ENCODE peak calls at places on chromosomes 4 and X, in four cellular contexts. W is uterus, E is sigmoid colon, X is heart left ventricle. D is an unnamed sample. For H3K27me3, the result is how much of the 10 kb centered on the place peaks cover.

GRCh38 chr4:114729339-114729738 is 130.7 kb downstream of the UGT8 start:
- DNase-seq in W (no peak), E (no peak), X (no peak), D (no peak)

GRCh38 chr4:1232661-1233621 is 16.0 kb downstream of the CTBP1 start:
- DNase-seq in E (peak), X (peak), W (no peak), D (no peak)

GRCh38 chr4:36026348-36026747 is 218.0 kb downstream of the ARAP2 start:
- DNase-seq in E (no peak), W (no peak), X (no peak), D (no peak)

GRCh38 chrX:51860679-51861078 is 32.7 kb upstream of the MAGED1 start:
- DNase-seq in W (peak), E (no peak), X (no peak), D (no peak)

GRCh38 chr4:52848255-52848654 is 13.9 kb upstream of the RASL11B start:
- DNase-seq in W (no peak), X (no peak), E (no peak), D (no peak)

GRCh38 chrX:112760697-112761096 is 79.9 kb downstream of the AMOT start:
- DNase-seq in X (no peak), W (no peak), E (no peak), D (no peak)

GRCh38 chrX:120365320-120365719 is 3.4 kb downstream of the ATP1B4 start:
- DNase-seq in E (no peak), X (peak), W (no peak), D (no peak)

GRCh38 chr4:189121336-189121735 is 819.3 kb upstream of the FRG1 start:
- DNase-seq in X (no peak), W (no peak), E (no peak), D (no peak)

GRCh38 chr4:79820427-79820826 is 252.6 kb downstream of the ANTXR2 start:
- DNase-seq in E (no peak), X (no peak), W (no peak), D (no peak)

GRCh38 chr4:21451032-21451431 is 497.5 kb downstream of the KCNIP4 start:
- DNase-seq in W (no peak), E (no peak), X (no peak), D (no peak)

GRCh38 chr4:147891476-147892115 is 159.7 kb downstream of the ARHGAP10 start:
- DNase-seq in X (no peak), W (no peak), E (no peak), D (no peak)

GRCh38 chrX:57227691-57228090 is 58.8 kb upstream of the FAAH2 start:
- DNase-seq in E (no peak), X (no peak), W (no peak), D (no peak)

GRCh38 chrX:40157228-40158035 is 59.7 kb upstream of the BCOR start:
- DNase-seq in E (no peak), W (no peak), X (no peak), D (no peak)

GRCh38 chr4:163372035-163372434 is 28.3 kb downstream of the NPY5R start:
- DNase-seq in W (no peak), E (no peak), X (no peak), D (no peak)

GRCh38 chr4:5964030-5964429 is 54.2 kb downstream of the C4orf50 start:
- DNase-seq in X (no peak), W (no peak), E (no peak), D (no peak)

GRCh38 chr4:26441110-26441509 is 49.2 kb downstream of the CCKAR start:
- DNase-seq in X (no peak), W (peak), E (no peak), D (no peak)

GRCh38 chr4:15920723-15921591 is 17.6 kb downstream of the FGFBP1 start:
- DNase-seq in W (peak), X (no peak), E (no peak), D (peak)

GRCh38 chr4:110480741-110481271 is 4.9 kb downstream of the ENPEP start:
- DNase-seq in E (no peak), X (no peak), W (no peak), D (no peak)

GRCh38 chrX:18252644-18253359 is 32.1 kb upstream of the BEND2 start:
- DNase-seq in X (no peak), W (no peak), E (no peak), D (no peak)

GRCh38 chrX:48509245-48509590 is 426 bp downstream of the PORCN start:
- DNase-seq in E (no peak), W (no peak), X (no peak), D (no peak)

GRCh38 chrX:103404225-103405008 is 28.1 kb downstream of the BEX3 start:
- DNase-seq in E (peak), W (peak), X (peak), D (peak)

GRCh38 chrX:138711399-138712347 is at the start of gene FGF13:
- DNase-seq in X (peak), E (peak), W (peak), D (peak)

GRCh38 chrX:94204524-94204923 is 530.5 kb downstream of the FAM133A start:
- DNase-seq in X (no peak), E (no peak), W (no peak), D (no peak)

GRCh38 chr4:121740796-121741409 is 24.1 kb downstream of the SMIM43 start:
- DNase-seq in E (no peak), W (no peak), X (no peak), D (no peak)

GRCh38 chrX:55778322-55778721 is 60.8 kb downstream of the RRAGB start:
- DNase-seq in X (no peak), E (no peak), W (no peak), D (no peak)

GRCh38 chr4:169051331-169051730 is 41.3 kb upstream of the CBR4 start:
- DNase-seq in W (no peak), X (no peak), E (no peak), D (no peak)
- H3K27ac ChIP-seq in W (peak), X (peak), E (no peak), D (no peak)

GRCh38 chr4:61199869-61200194 is 294 bp upstream of the ADGRL3 start:
- DNase-seq in W (no peak), E (no peak), X (no peak), D (no peak)
- H3K27me3 ChIP-seq in W (under half), E (under half), X (under half), D (under half)

GRCh38 chr4:146522862-146523205 is 1.1 kb upstream of the SLC10A7 start:
- DNase-seq in E (no peak), X (no peak), W (no peak), D (no peak)
- H3K4me3 ChIP-seq in E (peak), X (peak), W (peak), D (peak)

GRCh38 chr4:161238033-161238432 is 925.8 kb downstream of the FSTL5 start:
- DNase-seq in W (no peak), E (no peak), X (no peak), D (no peak)

DNA sequence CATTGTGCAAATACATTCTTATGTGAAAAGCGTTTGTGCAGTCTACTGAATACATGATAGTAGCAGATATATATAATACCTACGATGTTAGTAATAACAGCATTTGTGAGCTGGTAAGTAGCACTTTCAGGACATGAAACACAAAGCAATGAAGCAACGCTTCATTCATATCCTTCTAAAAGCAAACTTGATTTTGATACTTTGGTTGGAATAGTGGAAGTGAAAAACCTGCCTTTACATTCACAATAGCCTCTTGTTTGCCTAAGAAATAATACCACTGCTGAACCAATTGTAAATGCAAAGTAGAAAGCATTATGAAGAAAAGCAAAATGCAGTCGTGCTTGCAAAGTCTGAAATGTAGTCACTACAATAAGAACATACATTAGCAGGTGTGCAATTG is 926.3 kb downstream of the FSTL5 start:
- DNase-seq in E (no peak), X (no peak), W (no peak), D (no peak)
- H3K27ac ChIP-seq in E (no peak), X (no peak), W (no peak), D (no peak)

DNA sequence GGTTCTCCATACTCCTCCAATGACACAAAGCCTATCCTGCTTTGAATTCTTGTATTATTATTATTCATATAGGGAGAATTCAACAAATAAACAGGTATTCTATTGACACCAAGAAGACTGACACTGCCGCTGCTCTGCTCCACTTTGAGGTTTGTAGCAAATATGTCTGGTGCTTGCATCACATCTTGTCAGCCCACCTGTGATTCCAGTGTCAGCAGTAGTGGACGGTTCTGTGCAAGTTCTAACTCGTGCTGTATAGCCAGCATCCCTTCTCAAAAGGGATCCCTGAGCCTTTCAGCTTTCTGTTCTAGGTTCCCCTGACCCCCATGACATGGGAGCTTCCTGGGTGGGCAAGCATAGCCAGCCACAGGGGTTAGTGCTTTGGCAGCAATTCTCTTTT is 296.0 kb upstream of the FTHL17 start:
- DNase-seq in W (no peak), X (no peak), E (no peak), D (no peak)
- H3K27me3 ChIP-seq in W (under half), X (under half), E (under half), D (under half)

GRCh38 chr4:186808635-186809018 is 85.0 kb upstream of the FAT1 start:
- DNase-seq in X (no peak), W (peak), E (no peak), D (no peak)
- H3K4me3 ChIP-seq in X (no peak), W (no peak), E (no peak), D (no peak)